ENCODE peak calls at places on chromosomes 5 and 9, in seven cellular contexts. H is activated naive CD4-positive, alpha-beta T cell treated with anti-CD3 and anti-CD28 coated beads, Interleukin-2, amount 50 U/mL, for 16 hours; D is progenitor cell of endocrine pancreas; E is epithelial cell of esophagus; V is activated CD4-positive, alpha-beta memory T cell treated with anti-CD3 and anti-CD28 coated beads, Interleukin-2, amount 10 ng/mL, durations not matched to agents 7 days and 5 days; C is effector memory CD8-positive, alpha-beta T cell; G is fibroblast of the aortic adventitia. I is an unnamed sample.

GRCh38 chr9:18010492-18010891 is 431.6 kb downstream of the SH3GL2 start:
- DNase-seq in G (no peak), H (no peak), E (no peak), D (no peak), V (no peak), C (no peak), I (no peak)

GRCh38 chr5:124630767-124631704 is 115.4 kb downstream of the ZNF608 start:
- DNase-seq in E (peak; percentile 51), G (no peak), C (no peak), V (no peak), D (no peak), H (no peak), I (peak; percentile 30)

GRCh38 chr9:112819635-112820496 is 69.3 kb downstream of the SNX30 start:
- DNase-seq in G (peak; percentile 90), H (no peak), D (no peak), C (no peak), V (no peak), E (peak; percentile 72), I (peak; percentile 75)

GRCh38 chr5:132264546-132265335 is 7.2 kb downstream of the PDLIM4 start:
- DNase-seq in H (no peak), E (no peak), C (no peak), D (no peak), V (peak; percentile 11), G (no peak), I (no peak)

GRCh38 chr5:35884125-35884788 is 27.6 kb downstream of the IL7R start:
- DNase-seq in C (no peak), V (no peak), G (peak; percentile 64), E (peak; percentile 89), H (no peak), D (no peak), I (peak; percentile 64)

GRCh38 chr9:119284118-119284517 is 85.1 kb downstream of the BRINP1 start:
- DNase-seq in H (no peak), V (no peak), E (no peak), G (no peak), D (no peak), C (no peak), I (peak; percentile 47)

GRCh38 chr5:8691221-8691620 is 822.3 kb downstream of the MTRR start:
- DNase-seq in G (no peak), H (no peak), E (no peak), C (no peak), D (no peak), V (no peak), I (no peak)

GRCh38 chr5:5221731-5222130 is 81.6 kb downstream of the ADAMTS16 start:
- DNase-seq in C (no peak), G (peak; percentile 41), E (no peak), V (no peak), D (no peak), H (no peak), I (no peak)

GRCh38 chr9:129544766-129545165 is 76.1 kb downstream of the C9orf50 start:
- DNase-seq in G (peak; percentile 42), V (no peak), D (no peak), H (no peak), E (peak; percentile 36), C (no peak), I (no peak)

GRCh38 chr5:113053614-113054013 is 77.0 kb downstream of the DCP2 start:
- DNase-seq in G (peak; percentile 91), C (no peak), H (no peak), V (no peak), D (no peak), E (no peak), I (no peak)

GRCh38 chr5:11324521-11325289 is 563.7 kb upstream of the DAP start:
- DNase-seq in C (no peak), E (no peak), V (no peak), G (no peak), D (no peak), H (no peak), I (no peak)

GRCh38 chr9:131405429-131405828 is 11.5 kb downstream of the PRRC2B start:
- DNase-seq in D (no peak), C (no peak), V (no peak), G (peak; percentile 96), H (no peak), E (no peak), I (no peak)

GRCh38 chr9:16143947-16144890 is 591.4 kb downstream of the CCDC171 start:
- DNase-seq in C (no peak), G (no peak), V (no peak), E (peak; percentile 98), H (no peak), D (no peak), I (no peak)

GRCh38 chr5:58765058-58765457 is 182.2 kb downstream of the RAB3C start:
- DNase-seq in V (no peak), C (no peak), D (no peak), G (no peak), E (no peak), H (no peak), I (no peak)

GRCh38 chr9:99004717-99005460 is 61.2 kb downstream of the COL15A1 start:
- DNase-seq in V (no peak), D (no peak), H (no peak), E (no peak), G (no peak), C (no peak), I (no peak)

GRCh38 chr5:133225671-133226152 is 173.9 kb downstream of the HSPA4 start:
- DNase-seq in H (no peak), D (no peak), C (no peak), G (peak; percentile 35), E (peak; percentile 59), V (no peak), I (peak; percentile 68)

GRCh38 chr9:87883274-87883673 is 597 bp downstream of the SPATA31E1 start:
- DNase-seq in E (no peak), C (no peak), D (no peak), G (no peak), V (no peak), H (no peak), I (no peak)

GRCh38 chr5:45648744-45649143 is 47.4 kb downstream of the HCN1 start:
- DNase-seq in C (no peak), D (no peak), H (no peak), V (no peak), G (no peak), E (no peak), I (no peak)

GRCh38 chr5:77864997-77865396 is 88.9 kb upstream of the TBCA start:
- DNase-seq in G (no peak), D (no peak), H (no peak), C (no peak), E (no peak), V (no peak), I (peak; percentile 75)

GRCh38 chr9:100590481-100590880 is 12.6 kb downstream of the CAVIN4 start:
- DNase-seq in G (peak; percentile 73), E (no peak), C (no peak), H (no peak), D (no peak), V (no peak), I (no peak)

GRCh38 chr5:152861231-152861630 is 456.2 kb upstream of the NMUR2 start:
- DNase-seq in E (no peak), V (no peak), D (no peak), G (no peak), C (no peak), H (no peak), I (no peak)

GRCh38 chr5:55454282-55454681 is 80.5 kb downstream of the PLPP1 start:
- DNase-seq in H (no peak), C (no peak), G (no peak), E (no peak), D (no peak), V (no peak), I (no peak)

GRCh38 chr9:93306081-93306480 is 122.1 kb downstream of the WNK2 start:
- DNase-seq in D (no peak), V (no peak), G (no peak), H (no peak), E (no peak), C (no peak), I (no peak)

GRCh38 chr9:131036529-131037335 is 27.8 kb downstream of the LAMC3 start:
- DNase-seq in V (no peak), E (no peak), G (no peak), D (no peak), C (no peak), H (no peak), I (no peak)

GRCh38 chr9:76882686-76883085 is 23.2 kb downstream of the PRUNE2 start:
- DNase-seq in V (no peak), D (no peak), H (no peak), G (no peak), E (no peak), C (no peak), I (no peak)

GRCh38 chr9:98081477-98082219 is 25.1 kb downstream of the NANS start:
- DNase-seq in H (peak; percentile 38), D (no peak), E (peak; percentile 77), V (peak; percentile 53), G (no peak), C (no peak), I (no peak)

GRCh38 chr5:126031989-126032716 is 391.1 kb upstream of the GRAMD2B start:
- DNase-seq in E (peak; percentile 65), G (peak; percentile 87), H (no peak), V (no peak), C (no peak), D (no peak), I (peak; percentile 13)

GRCh38 chr5:148005788-148006520 is 57.8 kb upstream of the SPINK5 start:
- DNase-seq in V (no peak), G (no peak), C (no peak), E (no peak), H (no peak), D (no peak), I (peak; percentile 60)

GRCh38 chr9:74721696-74722660 is 165.7 kb downstream of the TRPM6 start:
- DNase-seq in E (no peak), V (no peak), D (no peak), H (no peak), G (no peak), C (no peak), I (no peak)

GRCh38 chr5:76944638-76945037 is 8.2 kb upstream of the CRHBP start:
- DNase-seq in C (no peak), G (no peak), H (no peak), E (no peak), V (no peak), D (no peak), I (no peak)

GRCh38 chr9:130197888-130198287 is 25.7 kb downstream of the NCS1 start:
- DNase-seq in H (no peak), E (no peak), G (no peak), V (no peak), C (no peak), D (no peak), I (no peak)

GRCh38 chr9:122900791-122901190 is 4.4 kb downstream of the RC3H2 start:
- DNase-seq in V (no peak), C (no peak), D (no peak), H (no peak), E (peak; percentile 23), G (peak; percentile 39), I (no peak)

GRCh38 chr5:108729306-108729645 is 18.4 kb upstream of the FER start:
- DNase-seq in V (no peak), C (no peak), D (no peak), G (no peak), E (no peak), H (no peak), I (no peak)

I was measured in DMS53.